ENCODE peak calls at places on chromosomes 11 and 22, in five cellular contexts. J is C1 segment of cervical spinal cord, O is MCF 10A, D is tibial nerve, R is GM20000. G is an unnamed sample.

GRCh38 chr11:119790476-119790875 is 61.5 kb upstream of the NECTIN1 start:
- DNase-seq in J (no peak), O (no peak), R (no peak), D (no peak), G (no peak)

GRCh38 chr11:5380740-5381342 is 2.8 kb upstream of the OR51M1 start:
- DNase-seq in J (no peak), D (peak; percentile 22), O (peak; percentile 74), R (peak; percentile 52), G (no peak)

GRCh38 chr11:8757533-8757932 is 74.9 kb downstream of the RPL27A start:
- DNase-seq in J (no peak), O (no peak), D (no peak), R (no peak), G (no peak)

GRCh38 chr22:32850591-32851517 is 49.3 kb downstream of the TIMP3 start:
- DNase-seq in D (peak; percentile 93), J (peak; percentile 35), R (no peak), O (no peak), G (peak; percentile 40)

GRCh38 chr22:49253656-49254055 is 574.0 kb downstream of the BRD1 start:
- DNase-seq in D (no peak), J (no peak), R (no peak), O (no peak), G (no peak)

GRCh38 chr11:129657866-129658557 is 157.6 kb upstream of the TMEM45B start:
- DNase-seq in D (no peak), J (no peak), O (no peak), R (no peak), G (no peak)

GRCh38 chr11:3920148-3920852 is 64.8 kb downstream of the STIM1 start:
- DNase-seq in D (peak; percentile 74), O (peak; percentile 89), J (no peak), R (no peak), G (no peak)

GRCh38 chr22:39349967-39350802 is at the start of gene SYNGR1:
- DNase-seq in O (no peak), D (no peak), R (no peak), J (no peak), G (no peak)

GRCh38 chr11:17020831-17021230 is 6.6 kb upstream of the PLEKHA7 start:
- DNase-seq in R (no peak), J (no peak), D (no peak), O (no peak), G (no peak)

GRCh38 chr11:119101367-119101758 is 290 bp downstream of the DPAGT1 start:
- DNase-seq in J (no peak), R (peak; percentile 25), D (no peak), O (peak; percentile 41), G (no peak)

GRCh38 chr11:61747389-61748285 is 4.8 kb upstream of the MYRF start:
- DNase-seq in D (peak; percentile 71), J (peak; percentile 56), R (peak; percentile 91), O (peak; percentile 69), G (peak; percentile 72)

GRCh38 chr22:35839811-35840739 is 122.4 kb downstream of the APOL5 start:
- DNase-seq in J (peak; percentile 59), D (peak; percentile 64), R (no peak), O (peak; percentile 97), G (peak; percentile 60)

GRCh38 chr22:46031965-46032851 is 55.2 kb upstream of the WNT7B start:
- DNase-seq in R (no peak), O (no peak), J (no peak), D (no peak), G (peak; percentile 16)

GRCh38 chr11:5004429-5005274 is 10.0 kb downstream of the OR51L1 start:
- DNase-seq in J (no peak), R (peak; percentile 18), D (peak; percentile 44), O (peak; percentile 71), G (peak; percentile 29)

GRCh38 chr22:19291218-19291579 is 320 bp downstream of the CLTCL1 start:
- DNase-seq in D (no peak), R (peak; percentile 25), J (no peak), O (peak; percentile 9), G (no peak)

GRCh38 chr11:114131366-114131963 is 72.0 kb downstream of the ZBTB16 start:
- DNase-seq in J (no peak), O (no peak), R (no peak), D (no peak), G (no peak)

GRCh38 chr11:96763244-96763643 is 373.4 kb downstream of the JRKL start:
- DNase-seq in O (no peak), J (no peak), D (no peak), R (no peak), G (no peak)

GRCh38 chr22:37996079-37996478 is 11.7 kb upstream of the SOX10 start:
- DNase-seq in J (no peak), O (peak; percentile 68), D (no peak), R (no peak), G (no peak)

GRCh38 chr11:124610295-124610694 is 933 bp upstream of the PANX3 start:
- DNase-seq in R (no peak), O (no peak), D (no peak), J (no peak), G (no peak)

GRCh38 chr22:49324527-49325491 is 502.9 kb downstream of the BRD1 start:
- DNase-seq in J (no peak), R (no peak), D (no peak), O (no peak), G (no peak)

GRCh38 chr22:48188211-48188845 is 1425.9 kb downstream of the TBC1D22A start:
- DNase-seq in O (no peak), D (no peak), R (no peak), J (no peak), G (no peak)

GRCh38 chr11:76783901-76784813 is 1.0 kb downstream of the TSKU start:
- DNase-seq in J (no peak), O (peak; percentile 89), R (no peak), D (no peak), G (no peak)

GRCh38 chr11:68948948-68949347 is 31.8 kb downstream of the MRGPRD start:
- DNase-seq in J (no peak), R (no peak), D (no peak), O (no peak), G (no peak)

GRCh38 chr11:116931206-116931953 is 94.0 kb upstream of the APOA1 start:
- DNase-seq in O (peak; percentile 38), R (no peak), D (no peak), J (no peak), G (no peak)

GRCh38 chr22:42180349-42180842 is 49.8 kb upstream of the CYP2D6 start:
- DNase-seq in J (no peak), O (no peak), R (no peak), D (peak; percentile 53), G (no peak)

GRCh38 chr22:20439928-20440575 is 2.4 kb upstream of the SCARF2 start:
- DNase-seq in R (peak; percentile 27), D (no peak), J (no peak), O (no peak), G (no peak)

GRCh38 chr11:45665206-45665932 is at the start of gene CHST1:
- DNase-seq in R (no peak), D (no peak), O (no peak), J (peak; percentile 40), G (no peak)

GRCh38 chr22:33271390-33272161 is 213.4 kb upstream of the SYN3 start:
- DNase-seq in O (peak; percentile 62), R (peak; percentile 56), J (peak; percentile 37), D (peak; percentile 26), G (no peak)

GRCh38 chr22:29454186-29454745 is 15.9 kb downstream of the RFPL1 start:
- DNase-seq in R (no peak), O (no peak), J (peak; percentile 62), D (no peak), G (no peak)

GRCh38 chr22:35615156-35615555 is 2.0 kb downstream of the MB start:
- DNase-seq in O (peak; percentile 45), J (no peak), R (no peak), D (no peak), G (no peak)

GRCh38 chr22:45526768-45527360 is 24.2 kb downstream of the FBLN1 start:
- DNase-seq in D (no peak), J (no peak), R (no peak), O (no peak), G (no peak)

GRCh38 chr11:60786811-60787567 is 1.9 kb downstream of the MS4A10 start:
- DNase-seq in D (peak; percentile 69), O (peak; percentile 44), J (no peak), R (no peak), G (peak; percentile 36)

GRCh38 chr11:11798586-11799438 is 43.0 kb upstream of the USP47 start:
- DNase-seq in J (peak; percentile 47), O (peak; percentile 83), R (peak; percentile 76), D (peak; percentile 79), G (peak; percentile 91)

GRCh38 chr11:3169952-3170755 is 5.0 kb upstream of the OSBPL5 start:
- DNase-seq in O (peak; percentile 53), R (no peak), J (no peak), D (no peak), G (no peak)

GRCh38 chr11:112128483-112129121 is 35.3 kb downstream of the IL18 start:
- DNase-seq in D (peak; percentile 44), J (no peak), O (peak; percentile 85), R (no peak), G (peak; percentile 37)

GRCh38 chr11:123560001-123560400 is 94.4 kb downstream of the SCN3B start:
- DNase-seq in R (no peak), D (peak; percentile 16), O (no peak), J (peak; percentile 48), G (no peak)

GRCh38 chr11:27287205-27287604 is 75.8 kb downstream of the CCDC34 start:
- DNase-seq in J (no peak), R (no peak), D (no peak), O (no peak), G (no peak)